ENCODE peak calls at places on chromosomes 12 and 14, in four cellular contexts. H is EL; K is stimulated activated CD4-positive, alpha-beta T cell treated with anti-CD3 and anti-CD28 coated beads, Interleukin-15, amount 100 ng/mL, for 1 hour; X is Right ventricle myocardium superior. B is an unnamed sample.

GRCh38 chr12:108580531-108580930 is 17.4 kb downstream of the TMEM119 start:
- DNase-seq in X (no peak), H (no peak), K (no peak), B (no peak)

GRCh38 chr12:4025420-4026358 is 152.5 kb upstream of the PARP11 start:
- DNase-seq in H (no peak), K (no peak), X (no peak), B (no peak)

GRCh38 chr12:91662021-91662420 is 479.4 kb upstream of the DCN start:
- DNase-seq in X (no peak), H (no peak), K (no peak), B (no peak)

GRCh38 chr12:66813137-66813867 is 134.4 kb upstream of the GRIP1 start:
- DNase-seq in H (no peak), X (no peak), K (no peak), B (peak; percentile 83)

GRCh38 chr14:70955543-70956480 is 48.6 kb downstream of the PCNX1 start:
- DNase-seq in H (peak; percentile 38), X (no peak), K (peak; percentile 7), B (peak; percentile 23)

GRCh38 chr12:12172106-12172511 is 94.7 kb downstream of the LRP6 start:
- DNase-seq in H (peak; percentile 55), X (no peak), K (no peak), B (peak; percentile 53)

GRCh38 chr14:106141242-106142220 is 615.1 kb downstream of the TMEM121 start:
- DNase-seq in H (no peak), K (no peak), X (no peak), B (no peak)

GRCh38 chr12:131551675-131552074 is 159.2 kb upstream of the SFSWAP start:
- DNase-seq in X (no peak), K (no peak), H (no peak), B (no peak)

GRCh38 chr12:30927210-30927576 is 645 bp downstream of the TSPAN11 start:
- DNase-seq in K (no peak), X (no peak), H (no peak), B (no peak)

GRCh38 chr14:105107351-105107750 is 42.1 kb upstream of the GPR132 start:
- DNase-seq in K (no peak), H (no peak), X (no peak), B (no peak)

GRCh38 chr14:106276326-106277267 is 750.2 kb downstream of the TMEM121 start:
- DNase-seq in K (no peak), H (no peak), X (no peak), B (no peak)

GRCh38 chr12:62697893-62698292 is 231.3 kb downstream of the MON2 start:
- DNase-seq in K (no peak), X (no peak), H (no peak), B (no peak)

GRCh38 chr12:116609715-116610114 is 50.5 kb downstream of the MAP1LC3B2 start:
- DNase-seq in H (no peak), X (no peak), K (no peak), B (no peak)